ENCODE peak calls at places on chromosomes 12 and 14, in ten cellular contexts. One of them, this sample, is unnamed.

GRCh38 chr12:128816643-128816920 is 7.2 kb downstream of the SLC15A4 start:
- DNase-seq in Peyer's patch: no peak
- DNase-seq in body of pancreas: no peak
- DNase-seq in A549: no peak
- DNase-seq in MM.1S: no peak
- DNase-seq in thyroid gland: no peak
- DNase-seq in upper lobe of left lung: no peak
- DNase-seq in esophagus squamous epithelium: no peak
- DNase-seq in fibroblast of lung: no peak
- DNase-seq in keratinocyte: no peak
- DNase-seq in this sample: no peak

GRCh38 chr12:27236498-27236897 is 7.6 kb upstream of the STK38L start:
- DNase-seq in A549: no peak
- DNase-seq in esophagus squamous epithelium: no peak
- DNase-seq in upper lobe of left lung: no peak
- DNase-seq in keratinocyte: no peak
- DNase-seq in body of pancreas: peak; percentile 11
- DNase-seq in MM.1S: no peak
- DNase-seq in Peyer's patch: no peak
- DNase-seq in fibroblast of lung: peak; percentile 30
- DNase-seq in thyroid gland: no peak
- DNase-seq in this sample: no peak

GRCh38 chr14:50106178-50106577 is 10.2 kb downstream of the VCPKMT start:
- DNase-seq in A549: no peak
- DNase-seq in Peyer's patch: no peak
- DNase-seq in esophagus squamous epithelium: no peak
- DNase-seq in thyroid gland: no peak
- DNase-seq in MM.1S: no peak
- DNase-seq in keratinocyte: no peak
- DNase-seq in fibroblast of lung: no peak
- DNase-seq in body of pancreas: no peak
- DNase-seq in upper lobe of left lung: no peak
- DNase-seq in this sample: no peak

GRCh38 chr14:77691259-77691658 is 16.6 kb downstream of the ALKBH1 start:
- DNase-seq in upper lobe of left lung: no peak
- DNase-seq in thyroid gland: peak; percentile 40
- DNase-seq in A549: no peak
- DNase-seq in body of pancreas: peak; percentile 35
- DNase-seq in Peyer's patch: no peak
- DNase-seq in esophagus squamous epithelium: no peak
- DNase-seq in keratinocyte: no peak
- DNase-seq in fibroblast of lung: no peak
- DNase-seq in MM.1S: no peak
- DNase-seq in this sample: no peak

GRCh38 chr14:21385170-21385904 is 1.5 kb upstream of the SUPT16H start:
- DNase-seq in fibroblast of lung: no peak
- DNase-seq in MM.1S: no peak
- DNase-seq in Peyer's patch: no peak
- DNase-seq in thyroid gland: no peak
- DNase-seq in keratinocyte: no peak
- DNase-seq in A549: no peak
- DNase-seq in upper lobe of left lung: no peak
- DNase-seq in esophagus squamous epithelium: no peak
- DNase-seq in body of pancreas: peak; percentile 7
- DNase-seq in this sample: no peak

GRCh38 chr14:93234798-93235197 is 27.7 kb downstream of the UBR7 start:
- DNase-seq in upper lobe of left lung: no peak
- DNase-seq in keratinocyte: peak; percentile 59
- DNase-seq in MM.1S: no peak
- DNase-seq in esophagus squamous epithelium: no peak
- DNase-seq in thyroid gland: no peak
- DNase-seq in A549: peak; percentile 34
- DNase-seq in body of pancreas: peak; percentile 24
- DNase-seq in fibroblast of lung: peak; percentile 89
- DNase-seq in Peyer's patch: no peak
- DNase-seq in this sample: peak; percentile 96

GRCh38 chr14:95260537-95261440 is 58.9 kb downstream of the CLMN start:
- DNase-seq in fibroblast of lung: peak; percentile 88
- DNase-seq in body of pancreas: peak; percentile 68
- DNase-seq in upper lobe of left lung: no peak
- DNase-seq in Peyer's patch: no peak
- DNase-seq in A549: no peak
- DNase-seq in keratinocyte: peak; percentile 65
- DNase-seq in esophagus squamous epithelium: no peak
- DNase-seq in MM.1S: no peak
- DNase-seq in thyroid gland: no peak
- DNase-seq in this sample: no peak

GRCh38 chr14:58985786-58986185 is 202.7 kb upstream of the DAAM1 start:
- DNase-seq in MM.1S: no peak
- DNase-seq in body of pancreas: no peak
- DNase-seq in fibroblast of lung: no peak
- DNase-seq in upper lobe of left lung: no peak
- DNase-seq in thyroid gland: no peak
- DNase-seq in Peyer's patch: no peak
- DNase-seq in keratinocyte: no peak
- DNase-seq in A549: no peak
- DNase-seq in esophagus squamous epithelium: no peak
- DNase-seq in this sample: no peak

GRCh38 chr12:82299617-82300016 is 58.6 kb downstream of the CCDC59 start:
- DNase-seq in A549: no peak
- DNase-seq in fibroblast of lung: peak; percentile 94
- DNase-seq in body of pancreas: no peak
- DNase-seq in upper lobe of left lung: no peak
- DNase-seq in Peyer's patch: no peak
- DNase-seq in keratinocyte: no peak
- DNase-seq in esophagus squamous epithelium: no peak
- DNase-seq in MM.1S: no peak
- DNase-seq in thyroid gland: no peak
- DNase-seq in this sample: no peak

GRCh38 chr14:69151458-69152180 is 1.3 kb downstream of the DCAF5 start:
- DNase-seq in Peyer's patch: peak; percentile 84
- DNase-seq in MM.1S: peak; percentile 52
- DNase-seq in body of pancreas: peak; percentile 78
- DNase-seq in esophagus squamous epithelium: peak; percentile 15
- DNase-seq in fibroblast of lung: peak; percentile 71
- DNase-seq in A549: peak; percentile 76
- DNase-seq in thyroid gland: peak; percentile 75
- DNase-seq in upper lobe of left lung: peak; percentile 96
- DNase-seq in keratinocyte: no peak
- DNase-seq in this sample: peak; percentile 94

GRCh38 chr14:50051706-50052105 is 64.7 kb downstream of the VCPKMT start:
- DNase-seq in esophagus squamous epithelium: no peak
- DNase-seq in A549: no peak
- DNase-seq in Peyer's patch: no peak
- DNase-seq in thyroid gland: no peak
- DNase-seq in keratinocyte: no peak
- DNase-seq in MM.1S: no peak
- DNase-seq in body of pancreas: no peak
- DNase-seq in upper lobe of left lung: no peak
- DNase-seq in fibroblast of lung: no peak
- DNase-seq in this sample: no peak

GRCh38 chr14:100427166-100427565 is 104.0 kb downstream of the SLC25A47 start:
- DNase-seq in esophagus squamous epithelium: no peak
- DNase-seq in A549: no peak
- DNase-seq in thyroid gland: no peak
- DNase-seq in MM.1S: no peak
- DNase-seq in body of pancreas: no peak
- DNase-seq in fibroblast of lung: no peak
- DNase-seq in upper lobe of left lung: no peak
- DNase-seq in Peyer's patch: no peak
- DNase-seq in keratinocyte: no peak
- DNase-seq in this sample: no peak

GRCh38 chr14:44782775-44783238 is 178.9 kb downstream of the KLHL28 start:
- DNase-seq in thyroid gland: no peak
- DNase-seq in body of pancreas: no peak
- DNase-seq in fibroblast of lung: peak; percentile 95
- DNase-seq in A549: no peak
- DNase-seq in MM.1S: no peak
- DNase-seq in keratinocyte: no peak
- DNase-seq in Peyer's patch: no peak
- DNase-seq in esophagus squamous epithelium: no peak
- DNase-seq in upper lobe of left lung: no peak
- DNase-seq in this sample: no peak

GRCh38 chr12:122646568-122647220 is 56.5 kb downstream of the HCAR2 start:
- DNase-seq in MM.1S: peak; percentile 7
- DNase-seq in keratinocyte: no peak
- DNase-seq in thyroid gland: no peak
- DNase-seq in Peyer's patch: no peak
- DNase-seq in A549: no peak
- DNase-seq in esophagus squamous epithelium: no peak
- DNase-seq in upper lobe of left lung: no peak
- DNase-seq in fibroblast of lung: peak; percentile 67
- DNase-seq in body of pancreas: peak; percentile 36
- DNase-seq in this sample: peak; percentile 65

GRCh38 chr14:64541971-64542838 is 1.7 kb downstream of the HSPA2 start:
- DNase-seq in A549: no peak
- DNase-seq in fibroblast of lung: no peak
- DNase-seq in thyroid gland: peak; percentile 25
- DNase-seq in Peyer's patch: no peak
- DNase-seq in keratinocyte: no peak
- DNase-seq in body of pancreas: peak; percentile 29
- DNase-seq in MM.1S: no peak
- DNase-seq in upper lobe of left lung: peak; percentile 81
- DNase-seq in esophagus squamous epithelium: no peak
- DNase-seq in this sample: no peak
- H3K4me3 ChIP-seq in A549: peak overlapping the region; percentile 45
- H3K4me3 ChIP-seq in fibroblast of lung: peak overlapping the region; percentile 53
- H3K4me3 ChIP-seq in thyroid gland: peak overlapping the region; percentile 2
- H3K4me3 ChIP-seq in Peyer's patch: peak overlapping the region; percentile 63
- H3K4me3 ChIP-seq in keratinocyte: peak overlapping the region; percentile 44
- H3K4me3 ChIP-seq in body of pancreas: peak overlapping the region; percentile 46
- H3K4me3 ChIP-seq in MM.1S: no peak overlapping the region
- H3K4me3 ChIP-seq in upper lobe of left lung: peak overlapping the region; percentile 54
- H3K4me3 ChIP-seq in esophagus squamous epithelium: peak overlapping the region; percentile 77
- H3K4me3 ChIP-seq in this sample: peak overlapping the region; percentile 53

DNA sequence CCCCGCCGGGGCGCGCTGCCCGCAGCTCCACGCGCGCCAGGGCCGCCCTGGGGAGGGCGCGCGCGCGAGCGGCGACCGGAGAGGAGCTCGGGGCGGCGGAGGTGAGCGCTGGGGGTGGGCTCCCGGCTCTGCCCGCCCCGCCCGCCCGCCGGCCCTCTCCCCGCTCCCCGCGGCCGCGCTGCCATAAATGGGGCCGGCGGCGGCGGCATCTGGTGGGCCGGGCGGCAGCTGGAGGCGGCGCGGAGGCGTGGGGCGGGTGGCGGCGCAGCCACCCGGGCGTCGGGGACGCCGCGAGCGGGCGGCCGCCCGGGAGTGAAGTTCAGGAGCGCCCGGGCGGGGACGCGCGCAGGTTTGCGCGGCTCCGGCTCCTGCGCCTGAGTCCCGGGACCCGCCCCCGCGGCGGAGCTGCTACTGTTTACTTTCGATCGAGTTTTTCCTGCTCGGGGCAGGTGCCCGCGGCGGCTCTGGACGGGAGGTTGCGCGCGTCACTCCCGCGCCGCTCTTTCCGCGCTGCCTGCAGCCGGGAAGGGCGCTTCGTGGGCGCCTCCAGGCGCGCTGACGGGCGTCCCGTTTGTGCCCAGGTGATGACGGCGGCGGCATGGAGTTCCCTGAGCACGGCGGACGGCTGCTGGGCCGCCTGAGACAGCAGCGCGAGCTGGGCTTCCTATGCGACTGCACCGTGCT is at the start of gene ZBTB42:
- DNase-seq in thyroid gland: peak; percentile 89
- DNase-seq in MM.1S: peak; percentile 63
- DNase-seq in upper lobe of left lung: peak; percentile 96
- DNase-seq in Peyer's patch: peak; percentile 94
- DNase-seq in body of pancreas: peak; percentile 95
- DNase-seq in keratinocyte: no peak
- DNase-seq in esophagus squamous epithelium: peak; percentile 21
- DNase-seq in fibroblast of lung: peak; percentile 61
- DNase-seq in A549: no peak
- DNase-seq in this sample: peak; percentile 97
- H3K4me1 ChIP-seq in thyroid gland: peaks cover 48% of the 10 kb centered on the region
- H3K4me1 ChIP-seq in MM.1S: peaks cover 12% of the 10 kb centered on the region
- H3K4me1 ChIP-seq in upper lobe of left lung: peaks cover 73% of the 10 kb centered on the region
- H3K4me1 ChIP-seq in Peyer's patch: peaks cover 58% of the 10 kb centered on the region
- H3K4me1 ChIP-seq in body of pancreas: peaks cover 78% of the 10 kb centered on the region
- H3K4me1 ChIP-seq in keratinocyte: peaks cover 9% of the 10 kb centered on the region
- H3K4me1 ChIP-seq in esophagus squamous epithelium: peaks cover 39% of the 10 kb centered on the region
- H3K4me1 ChIP-seq in fibroblast of lung: peaks cover 18% of the 10 kb centered on the region
- H3K4me1 ChIP-seq in A549: peaks cover 53% of the 10 kb centered on the region
- H3K4me1 ChIP-seq in this sample: peaks cover 16% of the 10 kb centered on the region

GRCh38 chr12:76259660-76260389 is 88.4 kb downstream of the BBS10 start:
- DNase-seq in thyroid gland: no peak
- DNase-seq in esophagus squamous epithelium: no peak
- DNase-seq in upper lobe of left lung: no peak
- DNase-seq in A549: no peak
- DNase-seq in body of pancreas: peak; percentile 13
- DNase-seq in keratinocyte: no peak
- DNase-seq in MM.1S: no peak
- DNase-seq in fibroblast of lung: peak; percentile 92
- DNase-seq in Peyer's patch: no peak
- DNase-seq in this sample: peak; percentile 91
- H3K4me3 ChIP-seq in thyroid gland: no peak overlapping the region
- H3K4me3 ChIP-seq in esophagus squamous epithelium: no peak overlapping the region
- H3K4me3 ChIP-seq in upper lobe of left lung: no peak overlapping the region
- H3K4me3 ChIP-seq in A549: no peak overlapping the region
- H3K4me3 ChIP-seq in body of pancreas: no peak overlapping the region
- H3K4me3 ChIP-seq in keratinocyte: peak overlapping the region; percentile 32
- H3K4me3 ChIP-seq in MM.1S: no peak overlapping the region
- H3K4me3 ChIP-seq in fibroblast of lung: peak overlapping the region; percentile 49
- H3K4me3 ChIP-seq in Peyer's patch: no peak overlapping the region
- H3K4me3 ChIP-seq in this sample: peak overlapping the region; percentile 20

GRCh38 chr12:19006626-19007025 is 122.9 kb upstream of the PLEKHA5 start:
- DNase-seq in thyroid gland: no peak
- DNase-seq in fibroblast of lung: no peak
- DNase-seq in Peyer's patch: no peak
- DNase-seq in A549: no peak
- DNase-seq in body of pancreas: no peak
- DNase-seq in MM.1S: no peak
- DNase-seq in keratinocyte: no peak
- DNase-seq in upper lobe of left lung: no peak
- DNase-seq in esophagus squamous epithelium: no peak
- DNase-seq in this sample: no peak
- H3K4me1 ChIP-seq in thyroid gland: no peaks in the 10 kb centered on the region
- H3K4me1 ChIP-seq in fibroblast of lung: no peaks in the 10 kb centered on the region
- H3K4me1 ChIP-seq in Peyer's patch: no peaks in the 10 kb centered on the region
- H3K4me1 ChIP-seq in A549: peaks cover 4% of the 10 kb centered on the region
- H3K4me1 ChIP-seq in body of pancreas: no peaks in the 10 kb centered on the region
- H3K4me1 ChIP-seq in MM.1S: no peaks in the 10 kb centered on the region
- H3K4me1 ChIP-seq in keratinocyte: no peaks in the 10 kb centered on the region
- H3K4me1 ChIP-seq in upper lobe of left lung: no peaks in the 10 kb centered on the region
- H3K4me1 ChIP-seq in esophagus squamous epithelium: no peaks in the 10 kb centered on the region
- H3K4me1 ChIP-seq in this sample: no peaks in the 10 kb centered on the region

GRCh38 chr12:106229036-106229591 is 18.7 kb downstream of the CKAP4 start:
- DNase-seq in esophagus squamous epithelium: no peak
- DNase-seq in Peyer's patch: no peak
- DNase-seq in keratinocyte: no peak
- DNase-seq in upper lobe of left lung: no peak
- DNase-seq in body of pancreas: no peak
- DNase-seq in fibroblast of lung: no peak
- DNase-seq in MM.1S: no peak
- DNase-seq in A549: no peak
- DNase-seq in thyroid gland: no peak
- DNase-seq in this sample: no peak
- H3K4me3 ChIP-seq in esophagus squamous epithelium: no peak overlapping the region
- H3K4me3 ChIP-seq in Peyer's patch: no peak overlapping the region
- H3K4me3 ChIP-seq in keratinocyte: no peak overlapping the region
- H3K4me3 ChIP-seq in upper lobe of left lung: no peak overlapping the region
- H3K4me3 ChIP-seq in body of pancreas: no peak overlapping the region
- H3K4me3 ChIP-seq in fibroblast of lung: no peak overlapping the region
- H3K4me3 ChIP-seq in MM.1S: no peak overlapping the region
- H3K4me3 ChIP-seq in A549: no peak overlapping the region
- H3K4me3 ChIP-seq in thyroid gland: no peak overlapping the region
- H3K4me3 ChIP-seq in this sample: no peak overlapping the region

This sample was measured in osteoblast.